ENCODE peak calls at places on chromosome 5, in five cellular contexts. V is suprapubic skin, U is K562, D is upper lobe of left lung, J is breast epithelium. I is an unnamed sample.

GRCh38 chr5:1298723-1299510 is 4.0 kb upstream of the TERT start:
- DNase-seq in J (peak), U (no peak), V (peak), D (peak), I (no peak)

GRCh38 chr5:157267766-157268480 is 2.0 kb downstream of the CYFIP2 start:
- DNase-seq in U (no peak), J (no peak), V (no peak), D (no peak), I (no peak)

GRCh38 chr5:84623034-84623433 is 238.4 kb upstream of the EDIL3 start:
- DNase-seq in U (no peak), D (no peak), V (no peak), J (no peak), I (no peak)

GRCh38 chr5:35230043-35230611 is at the start of gene PRLR:
- DNase-seq in J (peak), U (no peak), D (peak), V (peak), I (peak)

GRCh38 chr5:158413125-158413680 is 554.3 kb upstream of the CLINT1 start:
- DNase-seq in U (no peak), V (no peak), J (no peak), D (no peak), I (no peak)

GRCh38 chr5:26700759-26701384 is 337.5 kb downstream of the CDH9 start:
- DNase-seq in U (peak), V (no peak), J (no peak), D (no peak), I (peak)

GRCh38 chr5:138874241-138874640 is 894 bp downstream of the LRRTM2 start:
- DNase-seq in J (no peak), D (no peak), V (no peak), U (no peak), I (no peak)

GRCh38 chr5:149857499-149857898 is 87.1 kb downstream of the PDE6A start:
- DNase-seq in V (peak), D (no peak), J (peak), U (no peak), I (no peak)

GRCh38 chr5:111685969-111686368 is 71.0 kb downstream of the NREP start:
- DNase-seq in V (no peak), U (no peak), D (no peak), J (no peak), I (no peak)

GRCh38 chr5:138981131-138981530 is 106.0 kb upstream of the LRRTM2 start:
- DNase-seq in U (no peak), V (no peak), J (no peak), D (no peak), I (no peak)

GRCh38 chr5:16879650-16880049 is 56.4 kb downstream of the MYO10 start:
- DNase-seq in V (no peak), J (no peak), U (no peak), D (no peak), I (no peak)

GRCh38 chr5:64784451-64785025 is 15.8 kb downstream of the CWC27 start:
- DNase-seq in J (peak), V (peak), U (peak), D (no peak), I (no peak)

GRCh38 chr5:160033546-160034252 is 24.8 kb downstream of the TTC1 start:
- DNase-seq in U (no peak), J (no peak), D (no peak), V (no peak), I (no peak)

GRCh38 chr5:160774646-160775313 is 77.2 kb downstream of the ATP10B start:
- DNase-seq in U (no peak), D (no peak), V (no peak), J (no peak), I (no peak)

GRCh38 chr5:171867786-171868185 is 82.2 kb downstream of the SMIM23 start:
- DNase-seq in D (no peak), V (no peak), J (no peak), U (no peak), I (no peak)

GRCh38 chr5:14906628-14907027 is 35.0 kb upstream of the ANKH start:
- DNase-seq in V (no peak), D (no peak), J (no peak), U (no peak), I (no peak)

GRCh38 chr5:142013734-142014495 is 1.1 kb upstream of the GNPDA1 start:
- DNase-seq in U (no peak), D (peak), J (no peak), V (peak), I (no peak)

GRCh38 chr5:159038907-159039306 is 60.8 kb downstream of the EBF1 start:
- DNase-seq in U (no peak), J (no peak), D (no peak), V (no peak), I (no peak)

GRCh38 chr5:62812653-62813329 is 234.2 kb downstream of the LRRC70 start:
- DNase-seq in V (no peak), U (no peak), D (no peak), J (no peak), I (no peak)

GRCh38 chr5:122099060-122099790 is 21.2 kb upstream of the LOX start:
- DNase-seq in U (peak), D (no peak), V (no peak), J (no peak), I (no peak)

GRCh38 chr5:35313296-35313695 is 83.0 kb upstream of the PRLR start:
- DNase-seq in V (no peak), D (no peak), U (no peak), J (no peak), I (no peak)

GRCh38 chr5:56993241-56993640 is 41.3 kb upstream of the MIER3 start:
- DNase-seq in J (no peak), U (no peak), D (no peak), V (no peak), I (no peak)

GRCh38 chr5:33074548-33074947 is 363.4 kb downstream of the NPR3 start:
- DNase-seq in J (no peak), U (no peak), V (no peak), D (no peak), I (no peak)

GRCh38 chr5:177040814-177041410 is 18.4 kb downstream of the ZNF346 start:
- DNase-seq in J (no peak), V (no peak), D (no peak), U (no peak), I (no peak)

GRCh38 chr5:133396187-133396621 is 216.1 kb downstream of the FSTL4 start:
- DNase-seq in J (no peak), D (no peak), V (no peak), U (no peak), I (no peak)

GRCh38 chr5:151660616-151661015 is 26.1 kb downstream of the SPARC start:
- DNase-seq in V (no peak), D (no peak), J (no peak), U (no peak), I (no peak)

GRCh38 chr5:153658151-153658550 is 167.7 kb downstream of the GRIA1 start:
- DNase-seq in U (no peak), V (no peak), J (no peak), D (no peak), I (no peak)

GRCh38 chr5:114427204-114427603 is 65.3 kb downstream of the KCNN2 start:
- DNase-seq in V (no peak), D (no peak), J (no peak), U (no peak), I (no peak)

GRCh38 chr5:31464081-31464480 is 67.8 kb downstream of the DROSHA start:
- DNase-seq in U (no peak), V (no peak), J (no peak), D (no peak), I (no peak)

GRCh38 chr5:176407456-176408244 is 8.7 kb downstream of the CLTB start:
- DNase-seq in J (no peak), V (no peak), D (no peak), U (peak), I (no peak)

GRCh38 chr5:140821375-140822280 is at the start of gene PCDHA5:
- DNase-seq in V (no peak), J (no peak), U (no peak), D (peak), I (no peak)

GRCh38 chr5:94481059-94481458 is 137.3 kb downstream of the KIAA0825 start:
- DNase-seq in V (no peak), J (no peak), U (no peak), D (no peak), I (no peak)

GRCh38 chr5:1516615-1517601 is 6.9 kb downstream of the LPCAT1 start:
- DNase-seq in D (peak), U (no peak), J (peak), V (peak), I (no peak)

GRCh38 chr5:107519900-107520354 is 150.8 kb downstream of the EFNA5 start:
- DNase-seq in U (no peak), J (no peak), V (no peak), D (no peak), I (no peak)

GRCh38 chr5:61796773-61797172 is 464.7 kb downstream of the ZSWIM6 start:
- DNase-seq in J (no peak), V (no peak), D (no peak), U (no peak), I (no peak)

GRCh38 chr5:135211083-135211790 is 177.2 kb upstream of the PITX1 start:
- DNase-seq in J (no peak), V (no peak), U (no peak), D (no peak), I (no peak)

GRCh38 chr5:142461028-142461427 is 136.2 kb upstream of the SPRY4 start:
- DNase-seq in D (no peak), J (no peak), U (no peak), V (no peak), I (no peak)

GRCh38 chr5:95759634-95760033 is 28.5 kb downstream of the RHOBTB3 start:
- DNase-seq in U (no peak), D (no peak), V (no peak), J (no peak), I (no peak)

GRCh38 chr5:122844136-122844915 is 1.1 kb upstream of the SNX24 start:
- DNase-seq in U (peak), D (no peak), J (no peak), V (no peak), I (no peak)

GRCh38 chr5:114857951-114858401 is 311.7 kb downstream of the TRIM36 start:
- DNase-seq in U (no peak), V (no peak), D (peak), J (no peak), I (no peak)

GRCh38 chr5:144404672-144405071 is 234.0 kb downstream of the KCTD16 start:
- DNase-seq in J (no peak), U (no peak), V (no peak), D (no peak), I (no peak)
- TF ChIP-seq POLR2AphosphoS5 in J (no peak), U (no peak), V (no peak), D (no peak), I (no peak)

GRCh38 chr5:55636177-55636576 is 75.9 kb downstream of the SLC38A9 start:
- DNase-seq in U (no peak), D (no peak), J (no peak), V (no peak), I (no peak)
- TF ChIP-seq POLR2AphosphoS5 in U (no peak), D (no peak), J (no peak), V (no peak), I (no peak)

GRCh38 chr5:8520922-8521321 is 652.0 kb downstream of the MTRR start:
- DNase-seq in D (no peak), V (no peak), J (no peak), U (no peak), I (no peak)

GRCh38 chr5:8522635-8523034 is 653.7 kb downstream of the MTRR start:
- DNase-seq in D (no peak), J (no peak), V (no peak), U (no peak), I (no peak)

GRCh38 chr5:8525835-8526234 is 656.9 kb downstream of the MTRR start:
- DNase-seq in U (no peak), D (no peak), J (no peak), V (no peak), I (no peak)
- TF ChIP-seq POLR2AphosphoS5 in U (no peak), D (no peak), J (no peak), V (no peak), I (no peak)

DNA sequence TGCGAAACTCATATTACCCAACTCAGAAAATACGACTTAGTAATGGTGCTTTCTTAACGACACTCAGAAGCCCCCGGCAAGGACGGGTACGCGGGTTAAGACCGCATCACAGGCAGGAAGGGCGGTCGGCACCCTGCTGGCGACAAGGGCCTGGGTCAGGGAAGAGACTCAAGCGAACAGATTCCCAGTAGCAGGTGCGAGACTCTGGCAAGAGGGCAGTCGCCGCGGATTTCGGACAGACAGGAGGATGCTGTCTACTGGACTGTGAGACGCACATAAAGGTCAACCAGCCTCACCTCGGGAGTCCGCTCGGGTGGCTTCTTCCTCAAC is 398 bp downstream of the RAPGEF6 start:
- DNase-seq in U (no peak), J (no peak), V (no peak), D (no peak), I (no peak)
- TF ChIP-seq POLR2AphosphoS5 in U (no peak), J (no peak), V (no peak), D (no peak), I (no peak)

DNA sequence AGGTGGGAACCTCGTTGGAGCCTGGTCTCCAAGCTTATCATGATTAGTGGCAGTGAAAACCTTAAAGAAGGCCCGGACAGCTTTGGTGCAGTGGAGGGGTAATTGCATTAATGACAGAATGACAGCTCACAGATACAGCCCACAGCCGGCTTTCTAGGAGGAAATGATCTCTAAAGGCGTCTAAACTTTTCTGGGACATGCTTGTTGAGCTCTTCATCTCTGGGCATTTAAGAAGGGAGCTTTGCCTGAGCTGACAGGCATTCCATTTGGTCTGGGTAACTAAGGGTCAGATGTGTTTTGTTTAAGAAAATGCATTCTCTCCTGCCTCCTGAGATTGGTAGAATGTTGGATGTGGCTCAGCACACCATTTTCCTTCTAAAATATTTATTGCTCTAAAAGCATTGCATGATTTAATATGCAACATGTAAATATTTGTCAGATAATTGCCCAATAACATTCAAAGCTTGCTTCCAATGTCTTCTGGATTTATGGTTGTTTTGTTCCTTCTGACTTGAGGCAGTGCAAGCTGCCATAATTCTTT is 4.0 kb downstream of the ANKRD33B start:
- DNase-seq in U (no peak), D (no peak), J (no peak), V (no peak), I (no peak)
- TF ChIP-seq POLR2AphosphoS5 in U (no peak), D (no peak), J (no peak), V (no peak), I (no peak)

GRCh38 chr5:73607228-73607627 is 18.8 kb upstream of the ARHGEF28 start:
- DNase-seq in J (no peak), U (no peak), D (no peak), V (no peak), I (no peak)

GRCh38 chr5:73615085-73615484 is 10.9 kb upstream of the ARHGEF28 start:
- DNase-seq in V (no peak), J (no peak), D (no peak), U (no peak), I (no peak)

GRCh38 chr5:73615947-73616346 is 10.0 kb upstream of the ARHGEF28 start:
- DNase-seq in J (no peak), V (no peak), U (no peak), D (no peak), I (no peak)

GRCh38 chr5:73617510-73618279 is 8.3 kb upstream of the ARHGEF28 start:
- DNase-seq in D (no peak), V (no peak), U (no peak), J (no peak), I (no peak)

GRCh38 chr5:73612799-73613198 is 13.2 kb upstream of the ARHGEF28 start:
- DNase-seq in U (no peak), D (no peak), J (no peak), V (no peak), I (no peak)
- TF ChIP-seq POLR2AphosphoS5 in U (no peak), D (no peak), J (no peak), V (no peak), I (no peak)

DNA sequence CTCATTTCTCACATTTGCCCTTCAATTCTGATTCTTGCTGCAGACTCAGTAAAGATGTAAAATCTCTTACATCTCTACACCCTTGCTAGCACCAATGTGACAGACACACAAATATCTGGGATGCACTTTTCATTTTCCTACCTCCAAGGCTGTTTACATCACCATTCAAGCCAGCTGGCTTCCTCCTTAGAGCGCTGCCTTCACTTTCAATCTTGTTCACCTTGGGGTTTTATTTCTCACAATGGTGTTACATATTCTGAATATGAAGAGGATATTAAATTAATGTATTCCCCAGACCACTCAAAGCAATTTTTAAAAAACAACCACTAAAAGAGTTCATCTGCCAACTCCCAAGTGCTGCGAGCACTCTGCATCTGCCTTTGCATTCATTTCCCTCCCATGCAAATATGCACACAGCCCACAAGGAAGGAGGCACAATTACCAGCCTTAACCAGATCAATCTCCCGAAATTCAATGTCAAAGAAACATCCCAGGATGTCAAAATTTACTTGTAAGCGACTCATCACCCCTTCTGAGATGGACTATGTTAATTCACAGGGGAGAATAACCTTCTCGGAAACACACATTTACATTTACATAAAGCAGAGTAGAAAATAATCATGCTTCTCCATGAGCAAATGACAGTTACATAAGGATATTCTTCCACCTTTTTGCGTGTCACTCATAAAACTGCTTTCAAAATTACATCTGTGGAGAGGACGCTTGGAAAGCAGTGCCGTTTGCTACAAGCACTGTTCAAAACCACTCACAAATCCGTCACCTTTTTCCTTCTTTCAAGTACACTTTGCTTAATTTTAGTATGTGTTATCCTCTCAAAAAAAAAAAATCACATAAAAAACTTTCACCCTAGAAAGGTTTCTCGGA is 164.1 kb downstream of the ENC1 start:
- DNase-seq in V (no peak), J (no peak), D (no peak), U (no peak), I (no peak)
- TF ChIP-seq POLR2AphosphoS5 in V (no peak), J (no peak), D (no peak), U (no peak), I (no peak)

I was measured in GM12891.